ENCODE peak calls at places on chromosomes 12 and 14, in five cellular contexts. O is BJ, Y is lung, A is skeletal muscle cell, V is cerebellar cortex. I is an unnamed sample.

GRCh38 chr12:50394469-50395029 is 1.9 kb downstream of the FAM186A start:
- DNase-seq in O (no peak), Y (no peak), A (no peak), V (no peak), I (no peak)

GRCh38 chr12:93773122-93773871 is 96.1 kb downstream of the CRADD start:
- DNase-seq in O (no peak), Y (no peak), A (no peak), V (no peak), I (no peak)

GRCh38 chr12:34625116-34625515 is 602.8 kb downstream of the ALG10 start:
- DNase-seq in O (no peak), Y (no peak), A (no peak), V (peak), I (no peak)

GRCh38 chr12:51077930-51078329 is 5.5 kb downstream of the CSRNP2 start:
- DNase-seq in O (no peak), Y (no peak), A (no peak), V (peak), I (no peak)

GRCh38 chr12:24416423-24417109 is 467.1 kb upstream of the SOX5 start:
- DNase-seq in O (no peak), Y (no peak), A (no peak), V (no peak), I (no peak)

GRCh38 chr12:127398026-127398715 is 868.8 kb upstream of the TMEM132C start:
- DNase-seq in O (no peak), Y (no peak), A (no peak), V (no peak), I (no peak)

GRCh38 chr14:51554339-51554920 is 97.3 kb upstream of the FRMD6 start:
- DNase-seq in O (peak), Y (no peak), A (peak), V (no peak), I (peak)

GRCh38 chr14:33486499-33486898 is 464.4 kb downstream of the EGLN3 start:
- DNase-seq in O (no peak), Y (no peak), A (no peak), V (no peak), I (no peak)

GRCh38 chr12:5003025-5003666 is 40.5 kb upstream of the KCNA5 start:
- DNase-seq in O (no peak), Y (peak), A (peak), V (peak), I (no peak)

GRCh38 chr14:33529773-33530172 is 421.1 kb downstream of the EGLN3 start:
- DNase-seq in O (no peak), Y (no peak), A (no peak), V (no peak), I (no peak)

GRCh38 chr12:12786371-12786715 is 884 bp downstream of the APOLD1 start:
- DNase-seq in O (no peak), Y (no peak), A (no peak), V (no peak), I (no peak)

GRCh38 chr14:93960108-93960475 is 16.3 kb downstream of the ASB2 start:
- DNase-seq in O (no peak), Y (no peak), A (no peak), V (no peak), I (no peak)